ENCODE peak calls at places on chromosomes 7 and 10, in eight cellular contexts. One of them, this sample, is unnamed.
A peak's percentile ranks its signal among the peaks of the same experiment; 100 is the strongest.

GRCh38 chr10:43390791-43391190 is 18.2 kb downstream of the HNRNPF start:
- DNase-seq in stomach: no peak
- DNase-seq in neural progenitor cell: peak; percentile 64
- DNase-seq in body of pancreas: no peak
- DNase-seq in breast epithelium: no peak
- DNase-seq in AG04450: no peak
- DNase-seq in lung: no peak
- DNase-seq in suprapubic skin: no peak
- DNase-seq in this sample: no peak

GRCh38 chr7:11648980-11649379 is 183.0 kb downstream of the THSD7A start:
- DNase-seq in stomach: no peak
- DNase-seq in AG04450: no peak
- DNase-seq in neural progenitor cell: no peak
- DNase-seq in lung: no peak
- DNase-seq in body of pancreas: no peak
- DNase-seq in breast epithelium: no peak
- DNase-seq in suprapubic skin: no peak
- DNase-seq in this sample: no peak

GRCh38 chr7:81769891-81770818 is at the start of gene HGF:
- DNase-seq in lung: peak; percentile 44
- DNase-seq in stomach: peak; percentile 37
- DNase-seq in breast epithelium: peak; percentile 52
- DNase-seq in neural progenitor cell: peak; percentile 47
- DNase-seq in AG04450: peak; percentile 70
- DNase-seq in body of pancreas: peak; percentile 13
- DNase-seq in suprapubic skin: peak; percentile 67
- DNase-seq in this sample: peak; percentile 81

GRCh38 chr10:16893664-16894063 is 76.4 kb upstream of the RSU1 start:
- DNase-seq in suprapubic skin: no peak
- DNase-seq in breast epithelium: no peak
- DNase-seq in lung: no peak
- DNase-seq in AG04450: no peak
- DNase-seq in body of pancreas: no peak
- DNase-seq in stomach: no peak
- DNase-seq in neural progenitor cell: no peak
- DNase-seq in this sample: no peak

GRCh38 chr10:100141446-100142087 is 44.3 kb downstream of the ERLIN1 start:
- DNase-seq in lung: no peak
- DNase-seq in breast epithelium: no peak
- DNase-seq in stomach: no peak
- DNase-seq in suprapubic skin: no peak
- DNase-seq in neural progenitor cell: no peak
- DNase-seq in body of pancreas: no peak
- DNase-seq in AG04450: no peak
- DNase-seq in this sample: no peak

GRCh38 chr7:17131060-17131345 is 167.4 kb upstream of the AHR start:
- DNase-seq in breast epithelium: no peak
- DNase-seq in neural progenitor cell: peak; percentile 16
- DNase-seq in lung: no peak
- DNase-seq in suprapubic skin: no peak
- DNase-seq in AG04450: no peak
- DNase-seq in body of pancreas: no peak
- DNase-seq in stomach: no peak
- DNase-seq in this sample: no peak

GRCh38 chr7:77242068-77242467 is 42.4 kb upstream of the FGL2 start:
- DNase-seq in neural progenitor cell: no peak
- DNase-seq in stomach: no peak
- DNase-seq in suprapubic skin: no peak
- DNase-seq in AG04450: no peak
- DNase-seq in lung: no peak
- DNase-seq in body of pancreas: no peak
- DNase-seq in breast epithelium: no peak
- DNase-seq in this sample: no peak

GRCh38 chr7:130490888-130491771 is 755 bp upstream of the MEST start:
- DNase-seq in body of pancreas: peak; percentile 50
- DNase-seq in breast epithelium: no peak
- DNase-seq in stomach: peak; percentile 30
- DNase-seq in AG04450: no peak
- DNase-seq in lung: no peak
- DNase-seq in suprapubic skin: no peak
- DNase-seq in neural progenitor cell: peak; percentile 77
- DNase-seq in this sample: no peak

GRCh38 chr7:45007106-45007505 is 7.1 kb downstream of the CCM2 start:
- DNase-seq in suprapubic skin: no peak
- DNase-seq in lung: no peak
- DNase-seq in body of pancreas: no peak
- DNase-seq in stomach: no peak
- DNase-seq in AG04450: no peak
- DNase-seq in breast epithelium: no peak
- DNase-seq in neural progenitor cell: no peak
- DNase-seq in this sample: no peak

GRCh38 chr7:110909102-110909501 is 181.8 kb upstream of the LRRN3 start:
- DNase-seq in AG04450: no peak
- DNase-seq in stomach: no peak
- DNase-seq in breast epithelium: no peak
- DNase-seq in body of pancreas: peak; percentile 16
- DNase-seq in suprapubic skin: no peak
- DNase-seq in lung: no peak
- DNase-seq in neural progenitor cell: no peak
- DNase-seq in this sample: no peak

GRCh38 chr10:87861566-87861952 is 1.8 kb downstream of the KLLN start:
- DNase-seq in breast epithelium: peak; percentile 67
- DNase-seq in stomach: peak; percentile 88
- DNase-seq in body of pancreas: peak; percentile 85
- DNase-seq in suprapubic skin: peak; percentile 88
- DNase-seq in neural progenitor cell: peak; percentile 74
- DNase-seq in lung: peak; percentile 79
- DNase-seq in AG04450: peak; percentile 53
- DNase-seq in this sample: peak; percentile 90

GRCh38 chr7:96189129-96189815 is 132.6 kb downstream of the SLC25A13 start:
- DNase-seq in lung: no peak
- DNase-seq in body of pancreas: no peak
- DNase-seq in suprapubic skin: no peak
- DNase-seq in AG04450: no peak
- DNase-seq in stomach: no peak
- DNase-seq in neural progenitor cell: no peak
- DNase-seq in breast epithelium: no peak
- DNase-seq in this sample: no peak

GRCh38 chr10:79148452-79149344 is 79.9 kb downstream of the ZMIZ1 start:
- DNase-seq in body of pancreas: no peak
- DNase-seq in suprapubic skin: peak; percentile 88
- DNase-seq in neural progenitor cell: peak; percentile 58
- DNase-seq in stomach: peak; percentile 74
- DNase-seq in AG04450: no peak
- DNase-seq in lung: peak; percentile 63
- DNase-seq in breast epithelium: no peak
- DNase-seq in this sample: no peak

GRCh38 chr7:20220824-20221547 is 3.8 kb upstream of the MACC1 start:
- DNase-seq in breast epithelium: no peak
- DNase-seq in stomach: no peak
- DNase-seq in suprapubic skin: no peak
- DNase-seq in neural progenitor cell: no peak
- DNase-seq in lung: no peak
- DNase-seq in body of pancreas: no peak
- DNase-seq in AG04450: peak; percentile 89
- DNase-seq in this sample: no peak

GRCh38 chr10:3071405-3072198 is 4.3 kb downstream of the PFKP start:
- DNase-seq in AG04450: no peak
- DNase-seq in neural progenitor cell: no peak
- DNase-seq in breast epithelium: no peak
- DNase-seq in lung: no peak
- DNase-seq in body of pancreas: no peak
- DNase-seq in suprapubic skin: no peak
- DNase-seq in stomach: no peak
- DNase-seq in this sample: no peak

DNA sequence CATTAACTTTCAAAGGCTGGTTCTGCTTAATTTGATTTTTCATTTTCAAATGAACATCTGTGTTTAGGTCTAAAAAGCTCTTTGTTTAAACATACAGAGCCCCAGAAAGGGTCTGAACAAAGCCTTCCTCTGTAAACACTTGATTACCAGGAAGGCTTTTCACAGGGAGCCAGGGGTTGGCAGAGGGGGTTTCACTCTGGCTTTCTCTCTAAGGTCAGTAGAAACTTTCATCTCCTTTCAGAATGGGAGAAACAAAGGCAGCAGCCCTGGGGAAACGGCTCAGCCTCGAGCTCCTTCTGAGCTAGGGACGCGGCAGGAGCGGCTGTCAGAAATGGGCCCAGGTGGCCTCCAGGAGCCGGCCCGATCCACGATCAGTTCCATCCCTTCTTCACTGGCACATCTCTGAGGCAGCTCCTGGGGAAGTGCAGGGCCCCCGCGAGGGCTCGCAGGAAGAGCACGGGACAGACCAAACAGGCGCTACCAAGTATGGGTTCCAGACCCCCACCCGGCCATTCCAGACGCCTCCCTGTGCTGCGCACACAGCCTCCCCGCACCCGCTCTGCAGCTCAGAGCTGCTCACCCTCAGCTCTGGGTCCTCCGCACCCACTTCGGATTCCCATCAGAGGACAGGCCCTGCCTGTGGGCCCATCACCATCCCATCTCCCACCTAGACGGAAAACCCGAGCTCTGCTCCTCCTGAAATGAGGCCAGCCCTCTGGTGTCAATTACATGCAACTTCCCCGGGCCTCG is 124.1 kb downstream of the MAD1L1 start:
- DNase-seq in suprapubic skin: no peak
- DNase-seq in lung: no peak
- DNase-seq in body of pancreas: no peak
- DNase-seq in breast epithelium: no peak
- DNase-seq in AG04450: no peak
- DNase-seq in stomach: no peak
- DNase-seq in neural progenitor cell: peak; percentile 83
- DNase-seq in this sample: no peak
- H3K27ac ChIP-seq in suprapubic skin: no peak overlapping the region
- H3K27ac ChIP-seq in lung: no peak overlapping the region
- H3K27ac ChIP-seq in body of pancreas: no peak overlapping the region
- H3K27ac ChIP-seq in breast epithelium: no peak overlapping the region
- H3K27ac ChIP-seq in AG04450: peak overlapping the region; percentile 68
- H3K27ac ChIP-seq in stomach: no peak overlapping the region
- H3K27ac ChIP-seq in neural progenitor cell: peak overlapping the region; percentile 86
- H3K27ac ChIP-seq in this sample: no peak overlapping the region

DNA sequence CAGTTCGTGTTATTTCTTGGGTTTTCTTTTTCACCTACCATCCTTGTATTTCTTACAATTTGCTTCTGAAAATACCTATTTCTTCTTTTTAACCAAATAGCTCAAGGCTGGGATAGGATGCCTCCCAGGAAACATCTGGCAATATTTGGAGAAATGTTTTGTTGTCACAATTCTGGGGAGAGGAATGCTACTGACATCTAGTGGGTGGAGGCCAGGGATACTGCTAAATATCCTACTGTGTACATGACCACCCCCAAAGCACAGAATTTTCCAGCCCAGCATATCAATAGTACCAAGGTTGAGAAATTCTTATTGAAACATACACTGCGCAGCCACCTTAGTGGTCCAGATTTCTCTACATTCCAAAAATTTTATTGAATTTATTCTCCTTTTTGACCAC is 55.5 kb downstream of the CNTNAP2 start:
- DNase-seq in AG04450: no peak
- DNase-seq in lung: no peak
- DNase-seq in body of pancreas: no peak
- DNase-seq in stomach: no peak
- DNase-seq in breast epithelium: no peak
- DNase-seq in suprapubic skin: no peak
- DNase-seq in neural progenitor cell: no peak
- DNase-seq in this sample: no peak
- TF ChIP-seq CTCF in AG04450: no peak
- TF ChIP-seq CTCF in lung: no peak
- TF ChIP-seq CTCF in body of pancreas: no peak
- TF ChIP-seq CTCF in stomach: no peak
- TF ChIP-seq CTCF in breast epithelium: no peak
- TF ChIP-seq CTCF in suprapubic skin: no peak
- TF ChIP-seq CTCF in neural progenitor cell: peak; percentile 18
- TF ChIP-seq CTCF in this sample: no peak

GRCh38 chr7:128697301-128697905 is 25.3 kb downstream of the GARIN1A start:
- DNase-seq in breast epithelium: no peak
- DNase-seq in neural progenitor cell: peak; percentile 88
- DNase-seq in stomach: peak; percentile 38
- DNase-seq in suprapubic skin: no peak
- DNase-seq in body of pancreas: peak; percentile 28
- DNase-seq in AG04450: peak; percentile 21
- DNase-seq in lung: peak; percentile 55
- DNase-seq in this sample: no peak
- H3K4me3 ChIP-seq in breast epithelium: peak overlapping the region; percentile 26
- H3K4me3 ChIP-seq in neural progenitor cell: peak overlapping the region; percentile 54
- H3K4me3 ChIP-seq in stomach: peak overlapping the region; percentile 23
- H3K4me3 ChIP-seq in suprapubic skin: peak overlapping the region; percentile 38
- H3K4me3 ChIP-seq in body of pancreas: no peak overlapping the region
- H3K4me3 ChIP-seq in AG04450: peak overlapping the region; percentile 59
- H3K4me3 ChIP-seq in lung: no peak overlapping the region
- H3K4me3 ChIP-seq in this sample: peak overlapping the region; percentile 51

DNA sequence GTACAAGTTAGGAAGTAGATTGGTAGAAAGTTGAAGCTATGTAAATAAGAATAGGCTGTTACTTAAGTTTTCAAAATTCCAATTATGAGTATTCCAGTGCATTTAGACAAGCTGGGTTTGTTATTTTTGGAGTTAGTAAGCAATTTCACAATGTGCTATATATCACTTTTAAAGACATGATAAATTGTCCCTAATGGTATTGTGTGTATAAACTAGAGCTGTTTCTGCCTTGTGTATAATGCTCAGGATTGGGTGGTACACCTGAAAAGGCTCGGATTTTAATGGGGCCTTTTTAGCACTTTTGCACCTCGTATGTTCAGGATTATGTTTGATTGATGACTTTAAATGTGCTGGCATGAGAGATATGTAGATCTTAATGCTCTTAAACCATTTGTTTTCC is 175.8 kb downstream of the VTI1A start:
- DNase-seq in body of pancreas: no peak
- DNase-seq in stomach: no peak
- DNase-seq in breast epithelium: no peak
- DNase-seq in lung: no peak
- DNase-seq in suprapubic skin: no peak
- DNase-seq in AG04450: no peak
- DNase-seq in neural progenitor cell: no peak
- DNase-seq in this sample: no peak
- H3K27ac ChIP-seq in body of pancreas: no peak overlapping the region
- H3K27ac ChIP-seq in stomach: no peak overlapping the region
- H3K27ac ChIP-seq in breast epithelium: no peak overlapping the region
- H3K27ac ChIP-seq in lung: no peak overlapping the region
- H3K27ac ChIP-seq in suprapubic skin: no peak overlapping the region
- H3K27ac ChIP-seq in AG04450: no peak overlapping the region
- H3K27ac ChIP-seq in neural progenitor cell: no peak overlapping the region
- H3K27ac ChIP-seq in this sample: no peak overlapping the region

GRCh38 chr7:2452074-2452507 is 24.1 kb downstream of the GRIFIN start:
- DNase-seq in breast epithelium: no peak
- DNase-seq in neural progenitor cell: no peak
- DNase-seq in body of pancreas: no peak
- DNase-seq in stomach: no peak
- DNase-seq in lung: no peak
- DNase-seq in AG04450: no peak
- DNase-seq in suprapubic skin: peak; percentile 60
- DNase-seq in this sample: no peak
- TF ChIP-seq CTCF in breast epithelium: no peak
- TF ChIP-seq CTCF in neural progenitor cell: no peak
- TF ChIP-seq CTCF in body of pancreas: no peak
- TF ChIP-seq CTCF in stomach: no peak
- TF ChIP-seq CTCF in lung: no peak
- TF ChIP-seq CTCF in AG04450: no peak
- TF ChIP-seq CTCF in suprapubic skin: no peak
- TF ChIP-seq CTCF in this sample: no peak

GRCh38 chr7:55132890-55133551 is 114.2 kb downstream of the EGFR start:
- DNase-seq in AG04450: peak; percentile 98
- DNase-seq in suprapubic skin: peak; percentile 80
- DNase-seq in lung: peak; percentile 49
- DNase-seq in stomach: peak; percentile 65
- DNase-seq in body of pancreas: no peak
- DNase-seq in breast epithelium: no peak
- DNase-seq in neural progenitor cell: no peak
- DNase-seq in this sample: peak; percentile 88
- H3K4me3 ChIP-seq in AG04450: peak overlapping the region; percentile 42
- H3K4me3 ChIP-seq in suprapubic skin: no peak overlapping the region
- H3K4me3 ChIP-seq in lung: no peak overlapping the region
- H3K4me3 ChIP-seq in stomach: no peak overlapping the region
- H3K4me3 ChIP-seq in body of pancreas: no peak overlapping the region
- H3K4me3 ChIP-seq in breast epithelium: no peak overlapping the region
- H3K4me3 ChIP-seq in neural progenitor cell: no peak overlapping the region
- H3K4me3 ChIP-seq in this sample: no peak overlapping the region